ENCODE peak calls at places on chromosomes 1 and 21, in five cellular contexts. V is HCT116, C is GM18507, T is mucosa of gallbladder, L is HEK293T. B is an unnamed sample.

GRCh38 chr1:40392206-40392605 is 18.7 kb downstream of the SMAP2 start:
- DNase-seq in L (no peak), V (no peak), C (no peak), T (no peak), B (no peak)

GRCh38 chr1:87940410-87940809 is 611.7 kb downstream of the LMO4 start:
- DNase-seq in T (no peak), L (no peak), V (no peak), C (no peak), B (no peak)

GRCh38 chr1:85484264-85484663 is 19.3 kb upstream of the DDAH1 start:
- DNase-seq in L (no peak), C (no peak), T (no peak), V (no peak), B (no peak)

GRCh38 chr1:234538062-234538731 is 59.2 kb upstream of the TARBP1 start:
- DNase-seq in C (no peak), T (peak), V (no peak), L (no peak), B (no peak)

GRCh38 chr1:199512037-199512710 is 515.3 kb upstream of the NR5A2 start:
- DNase-seq in V (no peak), T (no peak), L (no peak), C (no peak), B (no peak)

GRCh38 chr21:42066521-42066920 is 4.6 kb upstream of the UMODL1 start:
- DNase-seq in T (no peak), C (no peak), L (no peak), V (no peak), B (no peak)

GRCh38 chr1:205477759-205478247 is 22.0 kb upstream of the BLACAT1 start:
- DNase-seq in L (no peak), T (peak), C (no peak), V (peak), B (no peak)

GRCh38 chr1:159781992-159782391 is 1.2 kb downstream of the DUSP23 start:
- DNase-seq in L (no peak), T (no peak), V (no peak), C (no peak), B (no peak)

GRCh38 chr1:108719654-108720435 is 7.1 kb downstream of the FNDC7 start:
- DNase-seq in T (no peak), C (no peak), L (no peak), V (peak), B (no peak)

GRCh38 chr1:65442442-65442841 is 22.0 kb downstream of the LEPR start:
- DNase-seq in V (no peak), L (no peak), T (no peak), C (no peak), B (no peak)

GRCh38 chr1:178632619-178633018 is 92.4 kb upstream of the RALGPS2 start:
- DNase-seq in C (no peak), T (no peak), L (no peak), V (no peak), B (no peak)

GRCh38 chr21:45763506-45763905 is 120.0 kb downstream of the PCBP3 start:
- DNase-seq in T (no peak), V (no peak), L (no peak), C (no peak), B (no peak)

GRCh38 chr1:150875197-150876110 is 945 bp downstream of the ARNT start:
- DNase-seq in C (no peak), L (peak), T (no peak), V (no peak), B (peak)

GRCh38 chr1:220956861-220957605 is 77.8 kb downstream of the HLX start:
- DNase-seq in T (peak), C (no peak), V (no peak), L (no peak), B (peak)

GRCh38 chr1:247647864-247648263 is 31.7 kb downstream of the OR13G1 start:
- DNase-seq in C (no peak), L (no peak), T (peak), V (no peak), B (peak)

GRCh38 chr1:114340906-114341698 is 169.9 kb downstream of the TRIM33 start:
- DNase-seq in T (no peak), V (no peak), C (no peak), L (no peak), B (no peak)

GRCh38 chr1:31476891-31477846 is 64.2 kb downstream of the SERINC2 start:
- DNase-seq in V (no peak), C (no peak), L (no peak), T (no peak), B (no peak)

GRCh38 chr1:175373786-175374623 is 181.4 kb upstream of the KIAA0040 start:
- DNase-seq in T (no peak), L (peak), V (peak), C (peak), B (peak)

GRCh38 chr21:45548711-45549491 is 6.7 kb upstream of the SLC19A1 start:
- DNase-seq in T (peak), C (no peak), L (no peak), V (no peak), B (no peak)

GRCh38 chr1:30740952-30741894 is 16.4 kb downstream of the LAPTM5 start:
- DNase-seq in C (no peak), V (no peak), L (no peak), T (no peak), B (no peak)

GRCh38 chr1:228809621-228810313 is 74.5 kb downstream of the RHOU start:
- DNase-seq in V (no peak), C (no peak), L (no peak), T (peak), B (no peak)

B was measured in erythroblast.